ENCODE peak calls at places on chromosomes 11 and 22, in eight cellular contexts. T is body of pancreas, G is stomach, O is NB4, B is tibial nerve, E is K562, N is ovary, V is adrenal gland. C is an unnamed sample.

GRCh38 chr22:50705219-50705691 is 32.6 kb downstream of the SHANK3 start:
- DNase-seq in T (peak), G (peak), O (peak), B (peak), E (peak), N (peak), V (peak), C (no peak)

GRCh38 chr11:73321342-73322110 is 13.4 kb downstream of the ARHGEF17 start:
- DNase-seq in T (peak), G (no peak), O (peak), B (no peak), E (no peak), N (peak), V (no peak), C (no peak)

GRCh38 chr11:64969209-64969608 is 2.7 kb downstream of the MAJIN start:
- DNase-seq in T (no peak), G (no peak), O (no peak), B (no peak), E (no peak), N (no peak), V (no peak), C (no peak)

GRCh38 chr11:47869548-47870393 is 21.6 kb upstream of the NUP160 start:
- DNase-seq in T (no peak), G (no peak), O (peak), B (no peak), E (no peak), N (no peak), V (no peak), C (no peak)

GRCh38 chr11:131749100-131749499 is 378.7 kb downstream of the NTM start:
- DNase-seq in T (no peak), G (no peak), O (no peak), B (no peak), E (no peak), N (no peak), V (no peak), C (no peak)

GRCh38 chr22:37604875-37605274 is 3.8 kb upstream of the GGA1 start:
- DNase-seq in T (no peak), G (no peak), O (no peak), B (no peak), E (no peak), N (no peak), V (no peak), C (no peak)

GRCh38 chr11:64323373-64323772 is 5.5 kb downstream of the PRDX5 start:
- DNase-seq in T (no peak), G (no peak), O (no peak), B (no peak), E (no peak), N (no peak), V (no peak), C (no peak)

GRCh38 chr11:76736266-76736665 is 46.9 kb upstream of the TSKU start:
- DNase-seq in T (no peak), G (no peak), O (no peak), B (no peak), E (no peak), N (no peak), V (no peak), C (no peak)

GRCh38 chr22:50683994-50684371 is 11.4 kb downstream of the SHANK3 start:
- DNase-seq in T (no peak), G (peak), O (no peak), B (no peak), E (no peak), N (no peak), V (peak), C (no peak)

GRCh38 chr11:26599421-26599820 is 27.4 kb upstream of the MUC15 start:
- DNase-seq in T (no peak), G (no peak), O (no peak), B (no peak), E (no peak), N (no peak), V (no peak), C (no peak)

GRCh38 chr11:101666916-101667315 is 83.1 kb upstream of the TRPC6 start:
- DNase-seq in T (no peak), G (no peak), O (no peak), B (no peak), E (no peak), N (no peak), V (no peak), C (no peak)

GRCh38 chr11:110089617-110090282 is 3.4 kb upstream of the ZC3H12C start:
- DNase-seq in T (no peak), G (no peak), O (no peak), B (no peak), E (no peak), N (no peak), V (no peak), C (no peak)
- TF ChIP-seq POLR2A in T (no peak), G (no peak), O (no peak), B (no peak), E (no peak), N (no peak), V (no peak), C (no peak)

GRCh38 chr11:132943325-132943736 is 589.0 kb downstream of the OPCML start:
- DNase-seq in T (no peak), G (no peak), O (no peak), B (no peak), E (no peak), N (no peak), V (no peak), C (no peak)
- H3K4me3 ChIP-seq in T (no peak), G (peak), O (no peak), B (no peak), E (no peak), N (no peak), V (peak), C (no peak)

GRCh38 chr22:39943366-39943765 is 16.8 kb upstream of the TMA7B start:
- DNase-seq in T (no peak), G (no peak), O (no peak), B (no peak), E (no peak), N (no peak), V (no peak), C (no peak)
- TF ChIP-seq CTCF in T (no peak), G (no peak), O (no peak), B (no peak), E (peak), N (no peak), V (no peak), C (no peak)

DNA sequence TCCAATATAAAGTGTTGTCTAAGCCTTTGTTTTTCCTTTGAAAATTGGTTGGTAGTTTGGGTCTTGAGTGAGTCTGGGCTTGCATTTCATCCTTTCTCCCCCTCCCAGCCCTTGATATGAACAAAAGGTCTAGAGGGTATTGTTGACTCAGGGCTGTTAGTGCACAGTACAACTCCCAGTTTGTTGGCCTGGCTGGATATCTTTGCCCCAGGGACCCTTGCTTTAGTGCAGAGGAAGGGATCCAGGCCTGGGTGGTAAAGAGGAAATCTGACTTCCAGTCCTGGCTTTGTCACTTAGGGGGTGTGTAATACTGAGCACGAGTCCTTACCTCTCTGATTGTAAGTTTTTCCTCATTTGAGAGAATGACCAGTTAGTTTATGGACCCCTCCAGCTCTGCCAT is 330.4 kb downstream of the TMEM135 start:
- DNase-seq in T (no peak), G (no peak), O (no peak), B (no peak), E (no peak), N (no peak), V (no peak), C (no peak)
- TF ChIP-seq POLR2A in T (no peak), G (no peak), O (no peak), B (no peak), E (no peak), N (no peak), V (no peak), C (no peak)

DNA sequence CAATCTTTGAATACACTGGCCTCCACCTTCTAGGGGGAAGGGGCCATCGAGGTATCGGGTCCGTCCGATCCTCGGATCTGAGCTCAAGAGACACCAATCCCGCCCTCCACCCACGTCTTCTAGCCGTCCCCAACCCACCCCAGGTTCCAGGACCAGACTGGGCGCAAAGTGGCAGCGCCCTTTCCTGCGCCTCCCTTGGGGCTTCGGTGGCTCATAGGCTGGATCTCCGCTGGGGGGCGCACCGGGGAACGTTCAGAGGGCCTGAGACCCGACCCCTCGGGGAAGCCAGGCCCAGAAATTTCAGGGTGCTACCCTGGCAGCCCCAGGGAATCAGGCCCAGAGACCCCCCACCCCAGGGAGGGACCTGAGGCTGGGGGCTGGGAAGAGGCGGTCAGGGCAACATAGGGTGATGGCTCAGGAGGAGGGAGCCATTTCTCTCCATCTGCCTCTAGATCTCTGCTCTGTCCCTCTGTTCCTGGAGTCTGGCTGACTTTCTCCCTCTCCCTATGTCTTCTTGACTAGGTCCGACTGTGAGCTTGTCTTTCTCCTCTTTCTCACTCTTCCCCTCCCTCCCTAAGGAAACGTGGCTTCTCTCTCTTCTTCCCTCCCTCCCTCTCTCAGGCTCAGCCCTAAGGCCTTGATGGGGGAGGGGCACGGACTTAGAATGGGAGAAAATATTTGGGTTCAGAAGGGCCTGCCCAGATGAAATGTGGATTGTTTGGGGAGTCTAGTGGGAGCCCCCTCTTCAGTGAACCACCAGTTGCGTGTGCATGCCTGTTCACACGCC is 1.1 kb downstream of the CREB3L1 start:
- DNase-seq in T (peak), G (peak), O (peak), B (no peak), E (peak), N (peak), V (peak), C (peak)
- H3K4me3 ChIP-seq in T (peak), G (peak), O (no peak), B (peak), E (peak), N (peak), V (peak), C (peak)

DNA sequence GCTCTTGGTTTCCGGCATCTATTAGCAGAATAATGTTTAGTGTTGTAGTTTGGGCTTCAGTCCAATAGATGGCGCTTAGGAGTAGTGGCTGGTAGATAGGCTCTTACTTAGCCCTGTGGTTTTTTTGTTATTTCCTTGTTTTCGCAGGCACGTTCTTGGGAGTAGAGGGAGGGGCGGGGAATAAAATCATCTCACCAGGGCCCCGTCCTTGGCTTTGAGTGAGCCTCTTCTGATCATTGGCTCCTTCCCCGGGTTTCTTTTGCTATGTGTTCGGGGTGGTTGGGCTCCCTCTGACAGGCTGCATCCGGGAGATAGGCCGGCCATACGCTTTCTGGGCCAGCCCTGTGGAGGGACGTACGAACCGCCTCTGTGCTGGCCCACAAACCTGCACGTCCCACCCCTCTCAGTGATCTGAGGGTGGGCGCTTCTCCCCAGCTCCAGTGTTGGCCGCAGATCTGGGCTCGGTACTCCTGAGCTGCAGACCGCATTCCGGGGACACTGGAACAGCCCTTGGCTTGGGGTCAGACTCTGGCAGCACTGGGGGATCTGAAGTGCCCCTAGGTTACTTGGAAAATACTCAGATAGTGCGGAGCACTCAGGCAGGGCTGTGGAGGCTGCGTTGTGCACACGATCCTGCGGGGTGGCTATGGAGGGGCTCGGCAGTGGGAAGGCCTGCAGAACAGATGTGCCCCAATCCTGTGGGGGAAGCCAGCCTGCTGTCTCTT is 217.0 kb downstream of the DYNC2H1 start:
- DNase-seq in T (peak), G (no peak), O (peak), B (peak), E (peak), N (no peak), V (peak), C (peak)
- TF ChIP-seq CTCF in T (peak), G (no peak), O (peak), B (peak), E (peak), N (no peak), V (peak), C (no peak)

GRCh38 chr22:35128637-35129036 is 62.7 kb downstream of the ISX start:
- DNase-seq in T (no peak), G (no peak), O (no peak), B (no peak), E (no peak), N (no peak), V (no peak), C (no peak)
- TF ChIP-seq POLR2A in T (no peak), G (no peak), O (no peak), B (no peak), E (no peak), N (no peak), V (no peak), C (no peak)

DNA sequence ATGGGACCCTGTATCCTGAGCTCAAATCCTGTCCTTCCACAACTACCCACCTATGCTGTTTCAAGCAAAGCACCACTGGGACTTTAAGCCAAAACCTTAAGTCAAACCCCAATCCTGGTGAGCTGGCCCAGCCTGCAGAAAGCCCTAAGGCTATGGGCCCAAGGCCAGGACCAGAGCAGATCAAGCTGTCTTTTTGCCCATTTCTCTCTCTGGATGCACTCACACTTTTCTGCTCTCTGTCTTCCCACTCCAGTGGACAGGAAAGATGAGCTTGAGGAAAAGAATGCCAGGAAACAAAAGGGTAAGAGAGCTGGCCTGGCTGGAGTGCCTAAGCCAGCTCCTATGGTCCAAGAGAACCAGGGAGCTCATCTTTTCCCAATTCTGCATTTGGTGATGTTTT is 284.3 kb upstream of the ISX start:
- DNase-seq in T (no peak), G (no peak), O (no peak), B (no peak), E (no peak), N (no peak), V (no peak), C (no peak)
- H3K4me3 ChIP-seq in T (no peak), G (no peak), O (no peak), B (no peak), E (no peak), N (no peak), V (no peak), C (no peak)

GRCh38 chr22:41237036-41237706 is 3.6 kb downstream of the CHADL start:
- DNase-seq in T (no peak), G (no peak), O (no peak), B (no peak), E (no peak), N (no peak), V (no peak), C (no peak)
- TF ChIP-seq CTCF in T (no peak), G (no peak), O (no peak), B (no peak), E (no peak), N (no peak), V (no peak), C (no peak)

C was measured in lower leg skin.